ENCODE peak calls at places on chromosomes 1 and 21, in four cellular contexts. One of them, this sample, is unnamed.

GRCh38 chr21:42590431-42591131 is 62.8 kb upstream of the PDE9A start:
- DNase-seq in stimulated activated effector memory CD8-positive, alpha-beta T cell treated with anti-CD3 and anti-CD28 coated beads, Interleukin-12 subunit alpha, Interleukin-12 subunit beta, amount 100 ng/mL, for 72 hours: no peak
- DNase-seq in mesenchymal stem cell: no peak
- DNase-seq in HS-27A: no peak
- DNase-seq in this sample: no peak

GRCh38 chr1:11796036-11796828 is 9.5 kb downstream of the MTHFR start:
- DNase-seq in HS-27A: no peak
- DNase-seq in stimulated activated effector memory CD8-positive, alpha-beta T cell treated with anti-CD3 and anti-CD28 coated beads, Interleukin-12 subunit alpha, Interleukin-12 subunit beta, amount 100 ng/mL, for 72 hours: no peak
- DNase-seq in mesenchymal stem cell: no peak
- DNase-seq in this sample: no peak

GRCh38 chr1:188228623-188229022 is 1399.9 kb downstream of the PLA2G4A start:
- DNase-seq in HS-27A: no peak
- DNase-seq in mesenchymal stem cell: no peak
- DNase-seq in stimulated activated effector memory CD8-positive, alpha-beta T cell treated with anti-CD3 and anti-CD28 coated beads, Interleukin-12 subunit alpha, Interleukin-12 subunit beta, amount 100 ng/mL, for 72 hours: no peak
- DNase-seq in this sample: no peak

GRCh38 chr1:227318003-227318851 is at the start of gene CDC42BPA:
- DNase-seq in mesenchymal stem cell: peak
- DNase-seq in stimulated activated effector memory CD8-positive, alpha-beta T cell treated with anti-CD3 and anti-CD28 coated beads, Interleukin-12 subunit alpha, Interleukin-12 subunit beta, amount 100 ng/mL, for 72 hours: peak
- DNase-seq in HS-27A: peak
- DNase-seq in this sample: peak

GRCh38 chr21:41804381-41804780 is 37.5 kb upstream of the RIPK4 start:
- DNase-seq in mesenchymal stem cell: no peak
- DNase-seq in stimulated activated effector memory CD8-positive, alpha-beta T cell treated with anti-CD3 and anti-CD28 coated beads, Interleukin-12 subunit alpha, Interleukin-12 subunit beta, amount 100 ng/mL, for 72 hours: no peak
- DNase-seq in HS-27A: no peak
- DNase-seq in this sample: no peak

GRCh38 chr21:44696572-44696971 is 400 bp upstream of the KRTAP10-12 start:
- DNase-seq in mesenchymal stem cell: no peak
- DNase-seq in stimulated activated effector memory CD8-positive, alpha-beta T cell treated with anti-CD3 and anti-CD28 coated beads, Interleukin-12 subunit alpha, Interleukin-12 subunit beta, amount 100 ng/mL, for 72 hours: no peak
- DNase-seq in HS-27A: no peak
- DNase-seq in this sample: no peak

GRCh38 chr1:147496571-147496970 is 44.7 kb upstream of the BCL9 start:
- DNase-seq in stimulated activated effector memory CD8-positive, alpha-beta T cell treated with anti-CD3 and anti-CD28 coated beads, Interleukin-12 subunit alpha, Interleukin-12 subunit beta, amount 100 ng/mL, for 72 hours: no peak
- DNase-seq in mesenchymal stem cell: peak
- DNase-seq in HS-27A: no peak
- DNase-seq in this sample: no peak

GRCh38 chr1:184272178-184272866 is 114.5 kb upstream of the C1orf21 start:
- DNase-seq in stimulated activated effector memory CD8-positive, alpha-beta T cell treated with anti-CD3 and anti-CD28 coated beads, Interleukin-12 subunit alpha, Interleukin-12 subunit beta, amount 100 ng/mL, for 72 hours: no peak
- DNase-seq in mesenchymal stem cell: no peak
- DNase-seq in HS-27A: no peak
- DNase-seq in this sample: no peak

GRCh38 chr1:243818978-243819377 is 31.1 kb downstream of the AKT3 start:
- DNase-seq in mesenchymal stem cell: no peak
- DNase-seq in stimulated activated effector memory CD8-positive, alpha-beta T cell treated with anti-CD3 and anti-CD28 coated beads, Interleukin-12 subunit alpha, Interleukin-12 subunit beta, amount 100 ng/mL, for 72 hours: no peak
- DNase-seq in HS-27A: no peak
- DNase-seq in this sample: no peak

GRCh38 chr1:42085596-42085995 is 67.6 kb upstream of the GUCA2B start:
- DNase-seq in stimulated activated effector memory CD8-positive, alpha-beta T cell treated with anti-CD3 and anti-CD28 coated beads, Interleukin-12 subunit alpha, Interleukin-12 subunit beta, amount 100 ng/mL, for 72 hours: no peak
- DNase-seq in mesenchymal stem cell: peak
- DNase-seq in HS-27A: no peak
- DNase-seq in this sample: no peak

GRCh38 chr1:56507925-56508522 is 71.3 kb downstream of the PLPP3 start:
- DNase-seq in mesenchymal stem cell: no peak
- DNase-seq in stimulated activated effector memory CD8-positive, alpha-beta T cell treated with anti-CD3 and anti-CD28 coated beads, Interleukin-12 subunit alpha, Interleukin-12 subunit beta, amount 100 ng/mL, for 72 hours: no peak
- DNase-seq in HS-27A: no peak
- DNase-seq in this sample: no peak

GRCh38 chr1:53048960-53049573 is 12.9 kb upstream of the PODN start:
- DNase-seq in HS-27A: no peak
- DNase-seq in mesenchymal stem cell: no peak
- DNase-seq in stimulated activated effector memory CD8-positive, alpha-beta T cell treated with anti-CD3 and anti-CD28 coated beads, Interleukin-12 subunit alpha, Interleukin-12 subunit beta, amount 100 ng/mL, for 72 hours: no peak
- DNase-seq in this sample: no peak

GRCh38 chr1:63320024-63320799 is 2.2 kb upstream of the FOXD3 start:
- DNase-seq in mesenchymal stem cell: peak
- DNase-seq in HS-27A: no peak
- DNase-seq in stimulated activated effector memory CD8-positive, alpha-beta T cell treated with anti-CD3 and anti-CD28 coated beads, Interleukin-12 subunit alpha, Interleukin-12 subunit beta, amount 100 ng/mL, for 72 hours: no peak
- DNase-seq in this sample: no peak

GRCh38 chr1:40050863-40051262 is 10.3 kb downstream of the CAP1 start:
- DNase-seq in HS-27A: no peak
- DNase-seq in stimulated activated effector memory CD8-positive, alpha-beta T cell treated with anti-CD3 and anti-CD28 coated beads, Interleukin-12 subunit alpha, Interleukin-12 subunit beta, amount 100 ng/mL, for 72 hours: no peak
- DNase-seq in mesenchymal stem cell: no peak
- DNase-seq in this sample: no peak

GRCh38 chr21:31802331-31802730 is 70.4 kb upstream of the SCAF4 start:
- DNase-seq in HS-27A: no peak
- DNase-seq in stimulated activated effector memory CD8-positive, alpha-beta T cell treated with anti-CD3 and anti-CD28 coated beads, Interleukin-12 subunit alpha, Interleukin-12 subunit beta, amount 100 ng/mL, for 72 hours: no peak
- DNase-seq in mesenchymal stem cell: no peak
- DNase-seq in this sample: no peak

GRCh38 chr1:236516929-236517704 is 6.7 kb upstream of the LGALS8 start:
- DNase-seq in HS-27A: no peak
- DNase-seq in mesenchymal stem cell: peak
- DNase-seq in stimulated activated effector memory CD8-positive, alpha-beta T cell treated with anti-CD3 and anti-CD28 coated beads, Interleukin-12 subunit alpha, Interleukin-12 subunit beta, amount 100 ng/mL, for 72 hours: no peak
- DNase-seq in this sample: no peak

GRCh38 chr1:57489342-57490036 is 65.6 kb upstream of the DAB1 start:
- DNase-seq in HS-27A: no peak
- DNase-seq in mesenchymal stem cell: peak
- DNase-seq in stimulated activated effector memory CD8-positive, alpha-beta T cell treated with anti-CD3 and anti-CD28 coated beads, Interleukin-12 subunit alpha, Interleukin-12 subunit beta, amount 100 ng/mL, for 72 hours: no peak
- DNase-seq in this sample: no peak

GRCh38 chr21:41686664-41687063 is 80.2 kb downstream of the RIPK4 start:
- DNase-seq in mesenchymal stem cell: no peak
- DNase-seq in stimulated activated effector memory CD8-positive, alpha-beta T cell treated with anti-CD3 and anti-CD28 coated beads, Interleukin-12 subunit alpha, Interleukin-12 subunit beta, amount 100 ng/mL, for 72 hours: no peak
- DNase-seq in HS-27A: no peak
- DNase-seq in this sample: no peak

GRCh38 chr1:32007591-32007940 is 6.1 kb upstream of the KHDRBS1 start:
- DNase-seq in mesenchymal stem cell: no peak
- DNase-seq in HS-27A: no peak
- DNase-seq in stimulated activated effector memory CD8-positive, alpha-beta T cell treated with anti-CD3 and anti-CD28 coated beads, Interleukin-12 subunit alpha, Interleukin-12 subunit beta, amount 100 ng/mL, for 72 hours: no peak
- DNase-seq in this sample: no peak

GRCh38 chr1:59360170-59360569 is 63.3 kb downstream of the FGGY start:
- DNase-seq in HS-27A: no peak
- DNase-seq in stimulated activated effector memory CD8-positive, alpha-beta T cell treated with anti-CD3 and anti-CD28 coated beads, Interleukin-12 subunit alpha, Interleukin-12 subunit beta, amount 100 ng/mL, for 72 hours: no peak
- DNase-seq in mesenchymal stem cell: peak
- DNase-seq in this sample: no peak

GRCh38 chr21:34365794-34366193 is 2.0 kb downstream of the KCNE2 start:
- DNase-seq in mesenchymal stem cell: no peak
- DNase-seq in HS-27A: no peak
- DNase-seq in stimulated activated effector memory CD8-positive, alpha-beta T cell treated with anti-CD3 and anti-CD28 coated beads, Interleukin-12 subunit alpha, Interleukin-12 subunit beta, amount 100 ng/mL, for 72 hours: no peak
- DNase-seq in this sample: no peak

GRCh38 chr1:50970927-50971582 is 1.0 kb downstream of the CDKN2C start:
- DNase-seq in stimulated activated effector memory CD8-positive, alpha-beta T cell treated with anti-CD3 and anti-CD28 coated beads, Interleukin-12 subunit alpha, Interleukin-12 subunit beta, amount 100 ng/mL, for 72 hours: no peak
- DNase-seq in HS-27A: no peak
- DNase-seq in mesenchymal stem cell: peak
- DNase-seq in this sample: no peak

GRCh38 chr1:31013187-31013864 is 52.2 kb downstream of the PUM1 start:
- DNase-seq in stimulated activated effector memory CD8-positive, alpha-beta T cell treated with anti-CD3 and anti-CD28 coated beads, Interleukin-12 subunit alpha, Interleukin-12 subunit beta, amount 100 ng/mL, for 72 hours: no peak
- DNase-seq in HS-27A: no peak
- DNase-seq in mesenchymal stem cell: peak
- DNase-seq in this sample: no peak

GRCh38 chr1:28036431-28036830 is 52.0 kb downstream of the EYA3 start:
- DNase-seq in HS-27A: no peak
- DNase-seq in stimulated activated effector memory CD8-positive, alpha-beta T cell treated with anti-CD3 and anti-CD28 coated beads, Interleukin-12 subunit alpha, Interleukin-12 subunit beta, amount 100 ng/mL, for 72 hours: no peak
- DNase-seq in mesenchymal stem cell: no peak
- DNase-seq in this sample: no peak

GRCh38 chr1:44472614-44473262 is 67.7 kb downstream of the RNF220 start:
- DNase-seq in HS-27A: no peak
- DNase-seq in stimulated activated effector memory CD8-positive, alpha-beta T cell treated with anti-CD3 and anti-CD28 coated beads, Interleukin-12 subunit alpha, Interleukin-12 subunit beta, amount 100 ng/mL, for 72 hours: no peak
- DNase-seq in mesenchymal stem cell: no peak
- DNase-seq in this sample: no peak

GRCh38 chr1:233518344-233518743 is 95.6 kb upstream of the KCNK1 start:
- DNase-seq in stimulated activated effector memory CD8-positive, alpha-beta T cell treated with anti-CD3 and anti-CD28 coated beads, Interleukin-12 subunit alpha, Interleukin-12 subunit beta, amount 100 ng/mL, for 72 hours: no peak
- DNase-seq in HS-27A: no peak
- DNase-seq in mesenchymal stem cell: peak
- DNase-seq in this sample: no peak

This sample was measured in activated CD4-positive, CD25-positive, alpha-beta regulatory T cell treated with anti-CD3 and anti-CD28 coated beads, Interleukin-2, amount 50 U/mL, for 72 hours.